ENCODE peak calls at places on chromosomes 2 and 18, in four cellular contexts. One of them, this sample, is unnamed.
A peak's percentile ranks its signal among the peaks of the same experiment; 100 is the strongest.

GRCh38 chr2:8125741-8126691 is 555.8 kb upstream of the ID2 start:
- DNase-seq in astrocyte of the spinal cord: no peak
- DNase-seq in SK-N-SH: no peak
- DNase-seq in left lung: no peak
- DNase-seq in this sample: no peak

GRCh38 chr18:78995740-78996395 is 16.2 kb downstream of the SALL3 start:
- DNase-seq in astrocyte of the spinal cord: no peak
- DNase-seq in left lung: peak; percentile 55
- DNase-seq in SK-N-SH: no peak
- DNase-seq in this sample: no peak

GRCh38 chr18:45951021-45951714 is 16.0 kb downstream of the EPG5 start:
- DNase-seq in left lung: no peak
- DNase-seq in astrocyte of the spinal cord: peak; percentile 75
- DNase-seq in SK-N-SH: no peak
- DNase-seq in this sample: peak; percentile 61

GRCh38 chr2:149715005-149715592 is 127.5 kb upstream of the MMADHC start:
- DNase-seq in left lung: no peak
- DNase-seq in astrocyte of the spinal cord: peak; percentile 50
- DNase-seq in SK-N-SH: peak; percentile 14
- DNase-seq in this sample: peak; percentile 74

GRCh38 chr18:45541421-45541820 is 73.9 kb upstream of the SLC14A2 start:
- DNase-seq in left lung: no peak
- DNase-seq in astrocyte of the spinal cord: no peak
- DNase-seq in SK-N-SH: no peak
- DNase-seq in this sample: no peak

GRCh38 chr2:128504242-128505149 is 185.8 kb upstream of the HS6ST1 start:
- DNase-seq in SK-N-SH: no peak
- DNase-seq in astrocyte of the spinal cord: no peak
- DNase-seq in left lung: no peak
- DNase-seq in this sample: no peak

GRCh38 chr2:183179156-183179555 is 54.9 kb downstream of the NUP35 start:
- DNase-seq in SK-N-SH: no peak
- DNase-seq in left lung: no peak
- DNase-seq in astrocyte of the spinal cord: peak; percentile 42
- DNase-seq in this sample: no peak

GRCh38 chr2:212842544-212843185 is 304.1 kb upstream of the ERBB4 start:
- DNase-seq in astrocyte of the spinal cord: peak; percentile 58
- DNase-seq in SK-N-SH: no peak
- DNase-seq in left lung: no peak
- DNase-seq in this sample: peak; percentile 71

GRCh38 chr18:57664600-57665165 is 43.0 kb upstream of the NARS1 start:
- DNase-seq in left lung: no peak
- DNase-seq in astrocyte of the spinal cord: no peak
- DNase-seq in SK-N-SH: no peak
- DNase-seq in this sample: no peak

GRCh38 chr2:36356199-36356989 is 816 bp downstream of the CRIM1 start:
- DNase-seq in left lung: peak; percentile 85
- DNase-seq in SK-N-SH: peak; percentile 72
- DNase-seq in astrocyte of the spinal cord: no peak
- DNase-seq in this sample: peak; percentile 25

GRCh38 chr2:136117391-136117841 is 533 bp downstream of the CXCR4 start:
- DNase-seq in left lung: peak; percentile 92
- DNase-seq in SK-N-SH: peak; percentile 71
- DNase-seq in astrocyte of the spinal cord: peak; percentile 39
- DNase-seq in this sample: peak; percentile 12

DNA sequence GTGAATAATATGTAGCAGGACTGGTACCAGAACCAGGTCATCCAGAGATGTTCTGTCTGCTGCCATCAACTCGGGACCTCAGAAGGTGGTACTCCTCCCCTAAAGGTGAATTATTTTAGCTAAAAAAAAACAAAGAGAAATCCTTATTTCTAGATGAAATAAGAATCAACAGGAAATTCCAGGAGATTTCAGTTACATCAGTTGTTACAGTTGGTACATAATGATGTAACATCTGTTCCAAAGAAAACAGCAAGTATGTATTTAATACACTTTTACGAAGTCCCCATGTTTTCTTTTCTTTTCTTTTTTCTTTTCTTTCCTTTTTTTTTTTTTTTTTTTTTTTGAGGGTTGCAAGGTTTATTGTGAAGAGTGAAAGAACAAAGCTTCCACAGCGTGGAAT is 33.6 kb upstream of the CD28 start:
- DNase-seq in SK-N-SH: no peak
- DNase-seq in left lung: no peak
- DNase-seq in astrocyte of the spinal cord: peak; percentile 39
- DNase-seq in this sample: no peak
- TF ChIP-seq CTCF in SK-N-SH: no peak
- TF ChIP-seq CTCF in left lung: no peak
- TF ChIP-seq CTCF in astrocyte of the spinal cord: no peak
- TF ChIP-seq CTCF in this sample: no peak

GRCh38 chr2:10404324-10405143 is 43.6 kb downstream of the ODC1 start:
- DNase-seq in SK-N-SH: peak; percentile 68
- DNase-seq in astrocyte of the spinal cord: peak; percentile 43
- DNase-seq in left lung: no peak
- DNase-seq in this sample: no peak
- H3K4me3 ChIP-seq in SK-N-SH: no peak overlapping the region
- H3K4me3 ChIP-seq in astrocyte of the spinal cord: no peak overlapping the region
- H3K4me3 ChIP-seq in left lung: no peak overlapping the region
- H3K4me3 ChIP-seq in this sample: no peak overlapping the region

GRCh38 chr2:10469301-10469700 is 21.2 kb upstream of the ODC1 start:
- DNase-seq in astrocyte of the spinal cord: no peak
- DNase-seq in left lung: no peak
- DNase-seq in SK-N-SH: peak; percentile 27
- DNase-seq in this sample: no peak

GRCh38 chr2:10469955-10470568 is 21.9 kb upstream of the ODC1 start:
- DNase-seq in astrocyte of the spinal cord: no peak
- DNase-seq in SK-N-SH: peak; percentile 22
- DNase-seq in left lung: peak; percentile 19
- DNase-seq in this sample: no peak

GRCh38 chr2:10467401-10467800 is 19.3 kb upstream of the ODC1 start:
- DNase-seq in SK-N-SH: peak; percentile 51
- DNase-seq in astrocyte of the spinal cord: no peak
- DNase-seq in left lung: no peak
- DNase-seq in this sample: no peak

GRCh38 chr2:10465915-10466314 is 17.8 kb upstream of the ODC1 start:
- DNase-seq in left lung: no peak
- DNase-seq in SK-N-SH: no peak
- DNase-seq in astrocyte of the spinal cord: no peak
- DNase-seq in this sample: no peak

DNA sequence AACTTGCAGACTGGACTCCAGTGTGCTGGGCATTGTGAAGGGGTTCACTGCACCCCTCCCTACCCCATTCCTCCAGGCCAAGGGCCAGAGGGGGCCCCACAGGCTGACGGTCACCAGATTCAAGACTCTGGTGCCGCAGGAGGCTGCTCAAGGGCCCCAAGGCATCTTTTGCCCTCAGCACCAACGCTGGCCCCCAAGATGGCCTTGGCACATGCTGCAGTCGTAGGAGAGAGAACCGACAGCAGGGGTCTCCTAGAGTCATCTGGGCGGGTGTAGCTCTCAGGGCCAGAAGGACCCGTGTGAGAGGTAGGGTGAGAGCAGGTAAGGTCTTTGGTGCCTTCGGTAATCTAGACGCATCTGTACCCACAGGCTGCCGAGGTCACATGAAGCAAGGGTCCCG is 18.7 kb upstream of the ODC1 start:
- DNase-seq in left lung: no peak
- DNase-seq in astrocyte of the spinal cord: no peak
- DNase-seq in SK-N-SH: peak; percentile 30
- DNase-seq in this sample: no peak
- TF ChIP-seq CTCF in left lung: no peak
- TF ChIP-seq CTCF in astrocyte of the spinal cord: no peak
- TF ChIP-seq CTCF in SK-N-SH: no peak
- TF ChIP-seq CTCF in this sample: no peak

DNA sequence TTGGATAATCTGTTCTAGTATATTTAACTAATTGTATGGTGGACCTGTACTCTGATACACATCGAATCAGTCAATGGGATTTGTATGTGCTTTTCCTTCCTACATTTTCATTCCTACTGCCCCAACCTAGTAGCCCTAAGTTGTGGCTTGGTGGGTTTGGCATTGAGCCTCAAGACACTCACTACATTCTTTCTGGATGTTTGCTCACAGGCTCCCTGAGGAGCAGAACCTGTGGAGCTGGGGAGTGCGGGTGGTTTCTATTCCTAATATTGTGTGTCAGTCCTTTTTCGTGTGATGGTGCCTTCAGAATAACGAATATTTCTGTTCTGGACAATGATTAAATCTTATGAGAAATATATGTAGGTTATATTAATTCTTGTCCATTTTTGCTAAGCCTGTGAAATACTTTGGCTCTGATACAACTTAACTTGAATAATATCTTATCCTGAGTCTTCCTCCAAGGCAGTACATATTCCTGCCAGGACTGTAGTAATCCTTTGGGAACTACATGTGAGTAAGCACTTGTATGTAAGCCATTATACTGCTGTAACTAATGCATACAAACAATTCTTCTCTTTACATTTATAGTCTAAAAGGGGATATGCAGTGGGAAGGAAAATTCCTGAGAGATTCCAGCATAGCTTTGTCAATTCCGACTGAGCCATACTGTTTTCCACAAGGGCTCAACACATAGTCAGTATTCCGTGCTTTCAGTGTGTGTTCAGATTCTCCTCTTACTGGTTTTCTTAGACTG is 150.6 kb downstream of the AGPS start:
- DNase-seq in left lung: no peak
- DNase-seq in astrocyte of the spinal cord: peak; percentile 92
- DNase-seq in SK-N-SH: no peak
- DNase-seq in this sample: peak; percentile 21
- H3K4me3 ChIP-seq in left lung: no peak overlapping the region
- H3K4me3 ChIP-seq in astrocyte of the spinal cord: no peak overlapping the region
- H3K4me3 ChIP-seq in SK-N-SH: no peak overlapping the region
- H3K4me3 ChIP-seq in this sample: no peak overlapping the region

GRCh38 chr18:74152906-74153305 is 4.6 kb downstream of the TIMM21 start:
- DNase-seq in astrocyte of the spinal cord: no peak
- DNase-seq in SK-N-SH: no peak
- DNase-seq in left lung: no peak
- DNase-seq in this sample: no peak
- TF ChIP-seq CTCF in astrocyte of the spinal cord: peak; percentile 24
- TF ChIP-seq CTCF in SK-N-SH: peak; percentile 37
- TF ChIP-seq CTCF in left lung: no peak
- TF ChIP-seq CTCF in this sample: peak; percentile 35

DNA sequence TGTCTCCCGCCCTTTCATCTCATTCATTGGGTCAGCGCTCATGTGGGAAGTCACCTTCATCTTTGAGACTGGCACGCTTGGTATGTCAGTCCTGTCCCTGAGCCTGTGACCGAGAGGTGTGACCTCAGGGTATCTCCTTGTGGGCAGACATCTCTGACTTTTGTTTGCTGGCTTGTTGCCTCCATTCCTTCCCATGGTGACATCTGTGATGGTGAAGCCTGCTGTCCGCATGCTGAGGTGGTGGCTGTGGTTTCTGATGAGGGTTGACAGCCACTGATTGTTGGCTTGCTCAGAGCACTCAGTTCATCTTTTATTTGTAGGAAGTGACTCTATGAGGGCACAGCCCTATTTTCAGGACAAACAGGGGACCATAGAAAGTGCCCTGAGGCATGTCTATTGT is 139.2 kb downstream of the SLC4A3 start:
- DNase-seq in SK-N-SH: no peak
- DNase-seq in astrocyte of the spinal cord: no peak
- DNase-seq in left lung: no peak
- DNase-seq in this sample: peak; percentile 3
- H3K4me3 ChIP-seq in SK-N-SH: no peak overlapping the region
- H3K4me3 ChIP-seq in astrocyte of the spinal cord: no peak overlapping the region
- H3K4me3 ChIP-seq in left lung: no peak overlapping the region
- H3K4me3 ChIP-seq in this sample: no peak overlapping the region

GRCh38 chr2:109615637-109616144 is 1.5 kb downstream of the SOWAHC start:
- DNase-seq in left lung: no peak
- DNase-seq in SK-N-SH: no peak
- DNase-seq in astrocyte of the spinal cord: no peak
- DNase-seq in this sample: peak; percentile 34
- TF ChIP-seq CTCF in left lung: no peak
- TF ChIP-seq CTCF in SK-N-SH: no peak
- TF ChIP-seq CTCF in astrocyte of the spinal cord: no peak
- TF ChIP-seq CTCF in this sample: peak; percentile 35

DNA sequence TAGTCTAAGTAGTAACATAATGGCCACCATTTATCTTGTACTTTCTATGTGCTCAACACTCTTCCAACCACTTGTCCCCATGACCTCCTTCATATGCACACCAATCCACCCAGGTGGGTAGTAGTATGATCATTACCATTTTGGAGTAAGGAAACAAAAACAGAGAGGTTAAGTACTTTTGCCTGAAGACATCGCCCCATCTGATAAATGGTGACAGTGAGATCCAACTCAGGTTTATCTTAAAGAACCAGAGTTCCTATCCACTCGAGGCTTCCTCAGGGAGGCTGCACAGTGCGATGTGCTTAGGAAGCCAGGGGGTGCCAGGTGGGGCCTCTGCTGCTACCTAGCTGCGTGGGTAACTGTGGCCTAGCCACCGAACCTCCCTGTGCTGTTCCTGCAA is 14.1 kb downstream of the NFE2L2 start:
- DNase-seq in astrocyte of the spinal cord: no peak
- DNase-seq in SK-N-SH: no peak
- DNase-seq in left lung: no peak
- DNase-seq in this sample: no peak
- H3K4me3 ChIP-seq in astrocyte of the spinal cord: no peak overlapping the region
- H3K4me3 ChIP-seq in SK-N-SH: no peak overlapping the region
- H3K4me3 ChIP-seq in left lung: no peak overlapping the region
- H3K4me3 ChIP-seq in this sample: no peak overlapping the region

DNA sequence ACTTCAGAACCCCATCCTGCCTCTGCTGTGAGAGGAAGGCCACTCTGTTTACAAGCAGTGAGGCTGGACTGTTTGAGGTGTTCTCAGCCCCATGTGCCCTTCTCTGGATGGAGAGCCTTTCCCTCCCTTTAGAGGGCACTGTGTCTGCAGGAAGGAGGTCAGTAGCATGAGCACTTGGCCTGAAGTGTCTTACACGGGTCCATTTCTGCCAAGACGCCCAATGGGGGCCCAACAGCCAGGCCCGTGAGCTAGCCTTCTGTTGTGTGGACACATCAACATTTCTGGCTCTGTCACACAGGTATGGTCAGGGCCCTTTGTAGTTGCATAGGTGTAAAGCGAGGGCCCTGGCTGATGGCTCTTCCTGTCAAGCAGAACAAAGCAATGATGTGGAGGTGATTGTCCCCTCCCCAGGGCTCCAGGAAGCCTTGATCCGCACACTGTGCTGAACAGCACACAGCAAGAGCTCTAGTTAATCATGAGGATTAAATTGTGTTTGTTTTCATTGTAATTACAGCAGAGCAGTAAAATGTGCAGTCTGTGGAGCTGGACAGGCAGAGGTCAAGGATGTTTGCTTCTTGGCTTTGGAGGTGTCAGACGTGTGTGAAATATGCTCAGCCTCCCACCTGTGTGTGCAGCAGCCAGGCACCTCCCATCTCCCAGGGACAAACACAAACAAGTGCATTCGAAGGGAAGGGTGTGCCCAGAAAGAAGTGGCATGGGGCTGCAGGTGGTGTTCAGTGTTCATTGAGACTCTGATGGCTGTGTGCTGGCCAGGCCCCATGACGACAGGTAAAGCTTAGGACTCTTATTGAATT is 132.1 kb downstream of the SH3RF3 start:
- DNase-seq in SK-N-SH: no peak
- DNase-seq in left lung: no peak
- DNase-seq in astrocyte of the spinal cord: no peak
- DNase-seq in this sample: peak; percentile 18
- TF ChIP-seq CTCF in SK-N-SH: peak; percentile 32
- TF ChIP-seq CTCF in left lung: no peak
- TF ChIP-seq CTCF in astrocyte of the spinal cord: peak; percentile 50
- TF ChIP-seq CTCF in this sample: peak; percentile 51

This sample was measured in PC-3.